ENCODE peak calls at places on chromosomes 4 and X, in four cellular contexts. One of them, this sample, is unnamed. For H3K9me3 and H3K4me1, the result is how much of the 10 kb centered on the place peaks cover.

GRCh38 chr4:107647591-107647990 is 72.4 kb downstream of the PAPSS1 start:
- DNase-seq in body of pancreas: no peak
- DNase-seq in thyroid gland: no peak
- DNase-seq in ovary: no peak
- DNase-seq in this sample: no peak

GRCh38 chr4:122710434-122711308 is 21.8 kb upstream of the BBS12 start:
- DNase-seq in ovary: no peak
- DNase-seq in thyroid gland: no peak
- DNase-seq in body of pancreas: no peak
- DNase-seq in this sample: no peak

GRCh38 chr4:80324171-80324570 is 11.4 kb upstream of the CFAP299 start:
- DNase-seq in ovary: no peak
- DNase-seq in thyroid gland: no peak
- DNase-seq in body of pancreas: no peak
- DNase-seq in this sample: no peak

GRCh38 chr4:144906181-144906895 is 191.7 kb downstream of the ANAPC10 start:
- DNase-seq in body of pancreas: no peak
- DNase-seq in thyroid gland: no peak
- DNase-seq in ovary: no peak
- DNase-seq in this sample: no peak

GRCh38 chr4:30870513-30870912 is 150.3 kb downstream of the PCDH7 start:
- DNase-seq in ovary: no peak
- DNase-seq in body of pancreas: no peak
- DNase-seq in thyroid gland: no peak
- DNase-seq in this sample: no peak

GRCh38 chr4:6134612-6135220 is 65.6 kb downstream of the JAKMIP1 start:
- DNase-seq in body of pancreas: no peak
- DNase-seq in ovary: no peak
- DNase-seq in thyroid gland: no peak
- DNase-seq in this sample: no peak

GRCh38 chr4:112519689-112520597 is 4.0 kb upstream of the NEUROG2 start:
- DNase-seq in ovary: no peak
- DNase-seq in thyroid gland: no peak
- DNase-seq in body of pancreas: no peak
- DNase-seq in this sample: no peak

GRCh38 chr4:142940614-142941013 is 94.5 kb upstream of the INPP4B start:
- DNase-seq in body of pancreas: peak
- DNase-seq in ovary: no peak
- DNase-seq in thyroid gland: peak
- DNase-seq in this sample: no peak

GRCh38 chr4:187370918-187371317 is 624.7 kb upstream of the ZFP42 start:
- DNase-seq in body of pancreas: no peak
- DNase-seq in thyroid gland: no peak
- DNase-seq in ovary: no peak
- DNase-seq in this sample: no peak

GRCh38 chrX:138191998-138192397 is 519.5 kb downstream of the FGF13 start:
- DNase-seq in body of pancreas: no peak
- DNase-seq in ovary: no peak
- DNase-seq in thyroid gland: peak
- DNase-seq in this sample: no peak

GRCh38 chr4:1060121-1060520 is 48.7 kb downstream of the FGFRL1 start:
- DNase-seq in body of pancreas: no peak
- DNase-seq in ovary: no peak
- DNase-seq in thyroid gland: no peak
- DNase-seq in this sample: no peak

DNA sequence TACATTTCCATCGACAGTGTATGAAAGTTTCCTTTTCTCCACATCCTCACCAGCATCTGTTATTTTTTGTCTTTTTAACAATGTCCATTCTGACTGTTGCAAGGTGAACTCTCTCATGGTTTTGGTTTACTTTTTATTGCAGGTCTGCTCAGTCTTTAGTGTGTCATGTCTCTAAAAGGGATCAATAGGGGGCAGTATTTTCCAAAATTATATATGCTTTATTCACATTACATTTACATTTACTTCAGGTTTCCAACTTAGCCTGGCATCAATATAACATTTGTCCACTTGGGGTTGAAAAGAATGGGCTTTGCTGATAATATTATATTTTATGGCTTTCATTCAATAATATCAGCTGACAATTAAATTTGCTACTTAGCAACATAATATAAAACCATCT is 265.0 kb upstream of the SLITRK2 start:
- DNase-seq in thyroid gland: no peak
- DNase-seq in ovary: no peak
- DNase-seq in body of pancreas: no peak
- DNase-seq in this sample: no peak
- H3K9me3 ChIP-seq in thyroid gland: under half
- H3K9me3 ChIP-seq in ovary: under half
- H3K9me3 ChIP-seq in body of pancreas: under half
- H3K9me3 ChIP-seq in this sample: under half

DNA sequence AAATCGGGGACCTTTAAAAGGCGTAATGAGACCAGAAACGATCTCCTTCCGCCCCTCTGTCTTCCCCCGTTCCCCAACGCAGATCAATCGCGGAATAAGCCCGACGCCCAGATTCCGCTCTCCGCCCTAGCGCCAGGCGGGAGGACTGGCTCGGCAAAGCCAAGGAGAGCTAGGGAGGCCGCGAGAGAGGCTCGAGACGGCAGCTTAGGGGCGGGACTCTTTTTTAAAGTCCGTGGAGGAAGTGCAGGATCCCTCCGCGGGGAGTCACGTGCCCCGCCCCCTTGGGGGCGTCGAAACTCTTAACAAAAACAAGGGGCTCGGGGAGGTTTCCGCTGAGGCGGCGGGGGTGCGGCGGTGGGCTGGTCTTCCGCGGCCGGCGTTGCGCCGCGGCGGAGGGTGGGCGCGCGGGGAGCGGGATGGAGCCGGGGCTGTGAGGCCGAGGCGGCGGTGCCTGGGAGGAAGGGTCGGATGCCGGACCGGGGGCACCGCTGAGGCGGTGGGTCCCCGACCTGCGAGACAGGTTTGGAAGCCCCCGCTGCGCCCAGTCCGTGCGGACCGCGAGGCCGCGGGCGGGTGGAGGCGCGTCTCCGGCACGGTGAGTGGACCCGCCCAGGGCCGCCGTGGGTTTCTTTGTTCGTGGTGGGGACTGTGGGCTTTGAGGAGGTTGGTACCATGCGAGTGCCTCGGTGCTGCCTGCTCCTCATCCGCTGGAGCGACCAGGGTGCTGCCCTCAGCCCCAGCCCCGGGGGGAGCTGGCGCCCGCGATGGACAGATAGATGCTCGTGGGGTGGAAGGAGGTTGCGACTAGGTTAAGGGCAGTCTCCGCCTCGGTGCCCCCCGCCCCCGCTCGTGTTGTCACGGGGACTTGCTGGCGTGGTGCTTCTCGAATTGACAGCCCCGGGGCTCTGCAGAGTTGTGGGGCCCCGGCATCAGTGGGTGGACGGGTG is at the start of gene CCNG2:
- DNase-seq in thyroid gland: peak
- DNase-seq in ovary: peak
- DNase-seq in body of pancreas: peak
- DNase-seq in this sample: peak
- H3K4me1 ChIP-seq in thyroid gland: under half
- H3K4me1 ChIP-seq in ovary: under half
- H3K4me1 ChIP-seq in body of pancreas: under half
- H3K4me1 ChIP-seq in this sample: under half

GRCh38 chr4:89253306-89253705 is 54.3 kb downstream of the GPRIN3 start:
- DNase-seq in body of pancreas: no peak
- DNase-seq in ovary: no peak
- DNase-seq in thyroid gland: no peak
- DNase-seq in this sample: no peak
- TF ChIP-seq POLR2A in body of pancreas: no peak
- TF ChIP-seq POLR2A in ovary: no peak
- TF ChIP-seq POLR2A in thyroid gland: no peak
- TF ChIP-seq POLR2A in this sample: no peak

GRCh38 chrX:64191281-64192010 is 14.1 kb downstream of the AMER1 start:
- DNase-seq in ovary: no peak
- DNase-seq in body of pancreas: no peak
- DNase-seq in thyroid gland: no peak
- DNase-seq in this sample: no peak

GRCh38 chrX:64190136-64190740 is 15.3 kb downstream of the AMER1 start:
- DNase-seq in body of pancreas: no peak
- DNase-seq in thyroid gland: no peak
- DNase-seq in ovary: no peak
- DNase-seq in this sample: no peak

GRCh38 chrX:64188901-64189300 is 16.6 kb downstream of the AMER1 start:
- DNase-seq in ovary: no peak
- DNase-seq in body of pancreas: no peak
- DNase-seq in thyroid gland: no peak
- DNase-seq in this sample: no peak

GRCh38 chrX:64192673-64193072 is 12.8 kb downstream of the AMER1 start:
- DNase-seq in ovary: no peak
- DNase-seq in thyroid gland: no peak
- DNase-seq in body of pancreas: no peak
- DNase-seq in this sample: no peak

GRCh38 chrX:64192040-64192439 is 13.5 kb downstream of the AMER1 start:
- DNase-seq in ovary: no peak
- DNase-seq in thyroid gland: no peak
- DNase-seq in body of pancreas: no peak
- DNase-seq in this sample: no peak
- H3K9me3 ChIP-seq in ovary: under half
- H3K9me3 ChIP-seq in thyroid gland: under half
- H3K9me3 ChIP-seq in body of pancreas: under half
- H3K9me3 ChIP-seq in this sample: under half

GRCh38 chr4:53916431-53916889 is 147.9 kb downstream of the CHIC2 start:
- DNase-seq in ovary: no peak
- DNase-seq in thyroid gland: no peak
- DNase-seq in body of pancreas: no peak
- DNase-seq in this sample: no peak

GRCh38 chr4:53920883-53921282 is 143.5 kb downstream of the CHIC2 start:
- DNase-seq in thyroid gland: no peak
- DNase-seq in body of pancreas: no peak
- DNase-seq in ovary: no peak
- DNase-seq in this sample: no peak

GRCh38 chr4:53920116-53920515 is 144.3 kb downstream of the CHIC2 start:
- DNase-seq in thyroid gland: peak
- DNase-seq in body of pancreas: no peak
- DNase-seq in ovary: no peak
- DNase-seq in this sample: no peak

GRCh38 chr4:53919605-53920004 is 144.8 kb downstream of the CHIC2 start:
- DNase-seq in thyroid gland: no peak
- DNase-seq in body of pancreas: no peak
- DNase-seq in ovary: no peak
- DNase-seq in this sample: no peak

DNA sequence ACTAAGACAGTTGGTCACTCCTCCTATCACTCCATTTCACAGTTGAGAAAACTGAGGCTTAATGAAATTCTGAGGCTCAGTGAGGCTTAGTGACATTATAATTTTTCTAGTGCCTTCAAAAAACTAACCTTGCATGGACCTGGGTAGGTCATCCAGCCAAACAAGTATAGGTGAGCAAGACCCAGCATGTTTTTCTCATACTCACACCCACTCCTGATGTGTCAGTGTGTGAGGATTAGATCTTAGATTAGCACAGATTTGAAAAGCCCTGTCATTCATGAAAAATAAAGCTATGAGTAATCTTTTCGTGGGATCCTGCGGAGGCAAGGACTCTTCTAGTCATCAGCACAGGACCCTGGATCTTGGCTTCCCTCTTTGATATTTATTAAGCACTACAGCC is 146.7 kb downstream of the CHIC2 start:
- DNase-seq in body of pancreas: no peak
- DNase-seq in ovary: no peak
- DNase-seq in thyroid gland: no peak
- DNase-seq in this sample: no peak
- H3K4me1 ChIP-seq in body of pancreas: under half
- H3K4me1 ChIP-seq in ovary: under half
- H3K4me1 ChIP-seq in thyroid gland: under half
- H3K4me1 ChIP-seq in this sample: half or more